ENCODE peak calls at places on chromosomes 3 and 15, in seven cellular contexts. L, V, B, U, R, W and J are unnamed samples.

GRCh38 chr3:9062570-9062969 is 99.3 kb upstream of the RAD18 start:
- DNase-seq in R (no peak), W (no peak), B (no peak), V (no peak), L (no peak), U (no peak), J (no peak)

GRCh38 chr3:68057637-68058320 is 403.4 kb upstream of the SUCLG2 start:
- DNase-seq in V (no peak), U (no peak), W (no peak), L (no peak), B (no peak), R (no peak), J (no peak)

GRCh38 chr3:86967062-86967461 is 23.9 kb downstream of the VGLL3 start:
- DNase-seq in B (no peak), R (no peak), U (no peak), L (no peak), W (no peak), V (no peak), J (no peak)

GRCh38 chr3:72238836-72239235 is 453.9 kb upstream of the PROK2 start:
- DNase-seq in W (no peak), B (no peak), V (no peak), U (no peak), R (no peak), L (no peak), J (no peak)

GRCh38 chr15:58039260-58040035 is 26.1 kb downstream of the ALDH1A2 start:
- DNase-seq in B (no peak), R (no peak), U (no peak), L (no peak), W (peak), V (no peak), J (no peak)

GRCh38 chr3:197460002-197460401 is 95.8 kb downstream of the BDH1 start:
- DNase-seq in W (no peak), R (no peak), U (no peak), L (no peak), V (no peak), B (no peak), J (no peak)

GRCh38 chr3:176037636-176038035 is 1159.6 kb downstream of the TBL1XR1 start:
- DNase-seq in V (no peak), W (no peak), R (no peak), L (no peak), B (no peak), U (no peak), J (no peak)

GRCh38 chr3:120909602-120909878 is 1.5 kb downstream of the STXBP5L start:
- DNase-seq in B (no peak), L (peak), W (no peak), V (no peak), U (no peak), R (no peak), J (no peak)

GRCh38 chr3:155078959-155079794 is 942 bp upstream of the MME start:
- DNase-seq in B (no peak), V (peak), L (peak), R (no peak), U (no peak), W (peak), J (no peak)

GRCh38 chr3:15356186-15356585 is 23.8 kb upstream of the SH3BP5 start:
- DNase-seq in W (no peak), R (no peak), V (no peak), B (no peak), U (no peak), L (no peak), J (no peak)

GRCh38 chr3:21801631-21802030 is 50.6 kb upstream of the ZNF385D start:
- DNase-seq in L (no peak), V (no peak), B (no peak), R (no peak), W (no peak), U (no peak), J (no peak)

GRCh38 chr3:127015282-127016042 is 32.5 kb downstream of the PLXNA1 start:
- DNase-seq in W (no peak), R (no peak), L (peak), B (no peak), V (peak), U (no peak), J (no peak)

GRCh38 chr15:35206060-35206675 is 121.1 kb upstream of the NANOGP8 start:
- DNase-seq in B (no peak), U (peak), R (peak), W (peak), L (peak), V (peak), J (no peak)

GRCh38 chr3:14989943-14990753 is 42.8 kb downstream of the NR2C2 start:
- DNase-seq in U (no peak), L (peak), V (no peak), R (peak), W (peak), B (peak), J (no peak)

GRCh38 chr15:88911766-88912118 is 1.4 kb downstream of the MFGE8 start:
- DNase-seq in V (peak), L (no peak), U (no peak), B (no peak), W (no peak), R (no peak), J (no peak)

GRCh38 chr3:44055951-44056350 is 185.7 kb upstream of the TOPAZ1 start:
- DNase-seq in R (no peak), W (no peak), V (no peak), L (no peak), U (no peak), B (no peak), J (no peak)

GRCh38 chr3:88132894-88133293 is 16.9 kb upstream of the C3orf38 start:
- DNase-seq in U (no peak), W (no peak), R (no peak), L (no peak), V (no peak), B (no peak), J (no peak)

GRCh38 chr15:40789999-40790398 is 16.9 kb upstream of the ZFYVE19 start:
- DNase-seq in V (no peak), U (no peak), R (no peak), L (no peak), B (no peak), W (no peak), J (no peak)

GRCh38 chr15:85777291-85778106 is 17.2 kb downstream of the KLHL25 start:
- DNase-seq in L (no peak), V (no peak), U (no peak), R (no peak), W (no peak), B (no peak), J (no peak)

GRCh38 chr3:142929109-142929508 is 34.4 kb downstream of the PAQR9 start:
- DNase-seq in W (peak), V (peak), R (peak), B (no peak), U (peak), L (no peak), J (no peak)

GRCh38 chr3:123720638-123721037 is 135.8 kb upstream of the HACD2 start:
- DNase-seq in L (no peak), V (no peak), W (no peak), B (no peak), U (no peak), R (no peak), J (no peak)

GRCh38 chr3:104102386-104102785 is 1264.3 kb upstream of the ALCAM start:
- DNase-seq in R (peak), V (no peak), U (peak), B (no peak), W (peak), L (no peak), J (peak)

GRCh38 chr15:71611721-71612016 is 198.7 kb upstream of the NR2E3 start:
- DNase-seq in W (no peak), V (no peak), R (no peak), L (no peak), U (no peak), B (no peak), J (no peak)

GRCh38 chr3:57923101-57923500 is 85.1 kb upstream of the FLNB start:
- DNase-seq in V (no peak), W (no peak), R (no peak), U (no peak), B (no peak), L (no peak), J (no peak)
- H3K9ac ChIP-seq in V (no peak), W (no peak), R (no peak), U (no peak), B (no peak), L (no peak), J (no peak)

DNA sequence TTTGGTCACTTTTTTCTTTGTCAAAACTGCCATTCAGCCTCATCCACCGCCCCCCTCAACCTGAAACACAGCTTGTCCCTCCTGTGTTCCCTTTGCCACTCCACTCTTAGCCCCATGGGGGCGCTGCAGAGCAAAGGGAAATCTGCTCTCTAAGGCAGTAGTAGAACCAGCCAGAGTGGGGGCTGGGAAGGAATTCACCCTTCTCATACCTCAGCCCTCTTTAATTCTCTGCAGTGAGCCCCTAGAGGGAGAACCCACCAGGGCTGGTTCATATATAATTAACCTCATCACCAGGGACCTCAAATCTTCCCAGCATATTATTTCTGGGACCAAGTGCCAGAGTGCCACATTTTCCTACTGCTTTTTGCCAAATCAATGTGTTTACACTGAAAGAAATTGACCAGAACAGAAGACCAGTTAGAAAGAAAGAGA is 2.8 kb upstream of the BCL6 start:
- DNase-seq in W (peak), R (peak), V (peak), U (peak), L (peak), B (peak), J (no peak)
- TF ChIP-seq POLR2AphosphoS5 in W (no peak), R (no peak), V (no peak), U (peak), L (no peak), B (no peak), J (peak)

GRCh38 chr3:40717471-40717870 is 192.7 kb downstream of the ZNF621 start:
- DNase-seq in B (no peak), W (no peak), U (no peak), R (no peak), V (no peak), L (no peak), J (no peak)

GRCh38 chr3:40719660-40720287 is 195.0 kb downstream of the ZNF621 start:
- DNase-seq in B (no peak), R (peak), W (no peak), L (no peak), V (peak), U (peak), J (no peak)

GRCh38 chr3:40720351-40720750 is 195.6 kb downstream of the ZNF621 start:
- DNase-seq in B (no peak), V (no peak), U (no peak), W (no peak), R (peak), L (no peak), J (no peak)

GRCh38 chr3:40718681-40719080 is 193.9 kb downstream of the ZNF621 start:
- DNase-seq in L (no peak), V (no peak), R (no peak), W (no peak), U (no peak), B (no peak), J (no peak)

GRCh38 chr3:40718209-40718608 is 193.4 kb downstream of the ZNF621 start:
- DNase-seq in L (no peak), U (no peak), W (no peak), R (no peak), B (no peak), V (no peak), J (no peak)
- H3K9ac ChIP-seq in L (no peak), U (no peak), W (no peak), R (no peak), B (no peak), V (no peak), J (no peak)

GRCh38 chr3:171763392-171763791 is 46.9 kb downstream of the PLD1 start:
- DNase-seq in L (no peak), W (no peak), R (no peak), U (no peak), B (no peak), V (no peak), J (no peak)
- TF ChIP-seq POLR2AphosphoS5 in L (no peak), W (no peak), R (no peak), U (no peak), B (no peak), V (no peak), J (no peak)

GRCh38 chr3:66493464-66494099 is 7.2 kb downstream of the LRIG1 start:
- DNase-seq in V (no peak), B (no peak), W (no peak), L (no peak), U (no peak), R (no peak), J (no peak)
- H3K9ac ChIP-seq in V (no peak), B (no peak), W (no peak), L (no peak), U (no peak), R (no peak), J (no peak)

GRCh38 chr3:171001250-171001893 is 25.1 kb downstream of the SLC2A2 start:
- DNase-seq in V (no peak), U (no peak), L (no peak), W (no peak), R (peak), B (no peak), J (no peak)

GRCh38 chr3:170999737-171000242 is 26.7 kb downstream of the SLC2A2 start:
- DNase-seq in L (no peak), R (peak), B (no peak), U (peak), V (no peak), W (peak), J (no peak)

GRCh38 chr3:171005648-171006047 is 20.9 kb downstream of the SLC2A2 start:
- DNase-seq in R (no peak), L (no peak), W (no peak), V (no peak), U (no peak), B (no peak), J (no peak)

GRCh38 chr3:171000281-171000680 is 26.2 kb downstream of the SLC2A2 start:
- DNase-seq in L (no peak), V (no peak), B (no peak), U (no peak), R (no peak), W (no peak), J (no peak)

GRCh38 chr3:171001957-171002694 is 24.4 kb downstream of the SLC2A2 start:
- DNase-seq in W (peak), U (no peak), V (no peak), R (peak), B (no peak), L (no peak), J (no peak)
- TF ChIP-seq POLR2AphosphoS5 in W (no peak), U (no peak), V (no peak), R (no peak), B (no peak), L (no peak), J (no peak)

GRCh38 chr3:66037986-66038369 is 740 bp downstream of the MAGI1 start:
- DNase-seq in W (no peak), B (no peak), U (no peak), V (peak), L (peak), R (no peak), J (no peak)
- H3K9ac ChIP-seq in W (peak), B (peak), U (peak), V (peak), L (peak), R (peak), J (peak)

DNA sequence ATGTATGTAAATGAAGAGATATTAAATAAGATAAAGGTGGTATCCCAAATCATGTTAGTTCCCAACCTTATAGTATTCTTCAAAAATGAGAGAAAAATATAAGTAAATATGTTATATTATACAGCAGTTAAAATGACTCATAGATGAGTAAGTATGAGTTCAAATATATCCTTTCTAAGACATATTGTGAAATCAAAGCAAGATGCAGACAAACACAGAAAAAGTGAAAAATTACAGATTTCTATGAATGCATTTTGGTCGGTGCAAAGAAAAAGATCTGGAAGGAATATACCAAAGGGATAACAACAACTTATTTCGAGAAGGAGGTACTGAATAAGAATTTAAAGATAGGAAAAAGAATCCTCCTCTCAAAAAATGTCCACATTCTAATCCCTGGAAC is 181.2 kb upstream of the TTC14 start:
- DNase-seq in L (no peak), V (no peak), R (no peak), B (no peak), U (no peak), W (no peak), J (no peak)
- TF ChIP-seq POLR2AphosphoS5 in L (no peak), V (no peak), R (no peak), B (no peak), U (no peak), W (no peak), J (no peak)

DNA sequence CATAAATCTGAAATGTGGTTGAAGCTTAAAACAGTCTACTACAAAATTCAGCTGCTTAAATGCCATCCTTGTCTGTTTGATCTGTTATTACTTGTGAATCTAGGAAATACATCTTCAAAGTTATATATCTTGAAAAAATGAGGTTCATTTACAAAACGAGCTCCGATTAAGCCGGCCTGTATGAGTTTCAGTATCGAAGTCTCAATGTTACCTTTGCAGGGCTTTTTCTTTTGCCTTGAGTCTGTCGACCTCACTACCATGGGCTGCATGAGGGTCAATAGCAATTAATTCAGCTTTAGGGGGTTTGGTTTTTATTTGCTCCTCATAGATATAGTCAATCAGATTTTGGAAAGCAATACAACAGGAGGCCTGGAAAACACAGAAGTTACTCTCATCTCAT is 23.2 kb downstream of the ERICH6 start:
- DNase-seq in B (no peak), L (peak), U (no peak), W (no peak), R (no peak), V (no peak), J (no peak)
- H3K9ac ChIP-seq in B (no peak), L (no peak), U (no peak), W (no peak), R (no peak), V (no peak), J (no peak)